ENCODE peak calls at places on chromosomes 2 and 18, in eight cellular contexts. W, V, B, Q, M, C, P and D are unnamed samples.

GRCh38 chr18:73848656-73849055 is 299.0 kb downstream of the FBXO15 start:
- DNase-seq in W (no peak), V (peak), B (no peak), Q (peak), M (peak), C (peak), P (no peak), D (peak)

GRCh38 chr2:6782523-6783061 is 83.1 kb downstream of the CMPK2 start:
- DNase-seq in W (no peak), V (no peak), B (no peak), Q (no peak), M (no peak), C (no peak), P (no peak), D (no peak)

GRCh38 chr18:9631814-9632496 is 17.6 kb upstream of the PPP4R1 start:
- DNase-seq in W (no peak), V (peak), B (no peak), Q (peak), M (peak), C (peak), P (no peak), D (peak)

GRCh38 chr18:58315739-58316215 is 271.8 kb downstream of the NEDD4L start:
- DNase-seq in W (no peak), V (peak), B (no peak), Q (no peak), M (no peak), C (no peak), P (no peak), D (no peak)

GRCh38 chr2:109545828-109546713 is 67.7 kb downstream of the SEPTIN10 start:
- DNase-seq in W (peak), V (peak), B (peak), Q (peak), M (peak), C (peak), P (no peak), D (peak)

GRCh38 chr2:25215948-25216679 is 47.7 kb upstream of the POMC start:
- DNase-seq in W (peak), V (no peak), B (peak), Q (no peak), M (no peak), C (no peak), P (peak), D (no peak)

GRCh38 chr2:10864888-10865551 is 46.7 kb upstream of the KCNF1 start:
- DNase-seq in W (no peak), V (no peak), B (no peak), Q (no peak), M (no peak), C (no peak), P (peak), D (no peak)

GRCh38 chr2:240872317-240873097 is 3.9 kb downstream of the AGXT start:
- DNase-seq in W (no peak), V (no peak), B (no peak), Q (no peak), M (no peak), C (no peak), P (peak), D (no peak)

GRCh38 chr2:48651127-48651526 is 33.5 kb downstream of the GTF2A1L start:
- DNase-seq in W (no peak), V (no peak), B (no peak), Q (peak), M (peak), C (peak), P (no peak), D (peak)

GRCh38 chr2:162014751-162015150 is 59.3 kb downstream of the DPP4 start:
- DNase-seq in W (no peak), V (no peak), B (no peak), Q (peak), M (no peak), C (no peak), P (no peak), D (no peak)

DNA sequence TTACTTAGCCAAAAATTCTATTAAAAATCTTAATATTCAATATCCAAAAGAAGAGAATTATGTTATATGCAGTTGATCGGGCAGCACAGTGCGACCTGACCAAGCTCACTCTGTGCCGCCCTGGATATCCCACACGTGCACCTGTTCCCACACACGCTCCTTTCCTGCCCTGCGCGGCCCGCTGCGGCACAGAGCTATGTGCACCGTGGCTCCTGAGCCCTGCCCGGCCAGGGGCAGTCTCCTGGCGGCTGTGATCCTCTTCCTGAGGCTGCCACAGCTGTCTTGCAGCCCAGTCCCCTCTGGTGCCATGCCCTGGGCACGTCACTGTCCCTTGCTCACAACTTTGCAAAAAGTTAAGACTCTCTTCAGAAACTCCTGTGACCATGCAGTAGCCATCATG is 29.3 kb downstream of the TRAPPC12 start:
- DNase-seq in W (no peak), V (no peak), B (no peak), Q (no peak), M (no peak), C (no peak), P (no peak), D (no peak)
- TF ChIP-seq CTCF in W (no peak), V (no peak), B (no peak), Q (no peak), M (no peak), C (no peak), P (no peak), D (no peak)

GRCh38 chr18:12352188-12352587 is 24.8 kb downstream of the AFG3L2 start:
- DNase-seq in W (no peak), V (no peak), B (no peak), Q (no peak), M (no peak), C (no peak), P (no peak), D (no peak)
- TF ChIP-seq CTCF in W (no peak), V (no peak), B (no peak), Q (no peak), M (no peak), C (no peak), P (no peak), D (no peak)

GRCh38 chr2:218980800-218981389 is 4.1 kb downstream of the FEV start:
- DNase-seq in W (no peak), V (no peak), B (no peak), Q (no peak), M (no peak), C (no peak), P (peak), D (no peak)

GRCh38 chr2:218983263-218983970 is 1.6 kb downstream of the FEV start:
- DNase-seq in W (no peak), V (no peak), B (no peak), Q (no peak), M (no peak), C (no peak), P (peak), D (no peak)

GRCh38 chr2:218979846-218980738 is 4.9 kb downstream of the FEV start:
- DNase-seq in W (peak), V (peak), B (peak), Q (peak), M (peak), C (peak), P (peak), D (no peak)

GRCh38 chr2:218982312-218983262 is 2.4 kb downstream of the FEV start:
- DNase-seq in W (peak), V (no peak), B (no peak), Q (no peak), M (no peak), C (no peak), P (peak), D (no peak)

DNA sequence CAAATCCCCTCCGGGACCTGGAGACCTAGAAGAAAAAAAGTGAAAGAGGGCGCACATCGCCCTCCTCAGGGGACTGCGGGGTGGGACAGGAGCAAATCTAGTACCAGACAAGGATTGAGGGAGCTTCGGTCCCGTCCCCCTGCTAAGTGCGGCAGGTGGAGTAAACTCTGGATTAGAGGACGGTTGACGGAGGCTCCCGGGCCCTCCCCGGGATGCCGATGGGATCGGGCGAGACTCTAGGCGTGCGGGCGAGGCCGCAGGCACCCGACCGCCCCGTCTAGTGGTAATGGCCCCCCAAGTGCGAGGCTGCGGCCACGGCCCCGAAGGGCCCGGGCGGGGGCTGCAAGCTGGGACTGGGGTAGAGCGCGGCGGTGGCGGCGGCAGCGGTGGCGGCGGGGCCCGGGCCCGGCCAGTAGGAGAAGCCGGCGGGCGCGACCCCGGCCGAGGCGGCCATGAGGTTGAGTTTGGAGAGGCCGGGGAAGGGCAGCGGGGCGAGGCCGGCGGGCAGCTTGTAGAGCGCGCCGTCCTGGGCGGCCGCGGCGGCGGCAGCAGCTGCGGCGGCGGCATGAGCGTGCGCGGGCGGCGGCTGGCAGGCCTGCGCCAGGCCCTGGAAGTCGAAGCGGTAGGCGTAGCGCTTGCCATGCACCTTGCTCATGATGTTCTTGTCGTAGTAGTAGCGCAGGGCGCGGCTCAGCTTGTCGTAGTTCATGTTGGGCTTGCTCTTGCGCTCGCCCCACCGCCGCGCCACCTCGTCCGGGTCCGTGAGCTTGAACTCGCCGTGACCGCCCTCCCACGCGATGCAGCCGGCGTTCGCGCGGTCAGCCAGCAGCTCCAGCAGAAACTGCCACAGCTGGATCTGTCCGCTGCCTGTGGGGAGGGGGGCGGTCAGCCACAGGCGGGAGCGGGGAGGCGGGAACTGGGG is 3.3 kb downstream of the FEV start:
- DNase-seq in W (peak), V (peak), B (peak), Q (peak), M (no peak), C (no peak), P (peak), D (no peak)
- TF ChIP-seq CTCF in W (no peak), V (no peak), B (no peak), Q (no peak), M (peak), C (peak), P (no peak), D (peak)

GRCh38 chr2:218555527-218555926 is 12.6 kb downstream of the USP37 start:
- DNase-seq in W (no peak), V (no peak), B (no peak), Q (no peak), M (no peak), C (no peak), P (no peak), D (no peak)
- TF ChIP-seq CTCF in W (no peak), V (no peak), B (no peak), Q (no peak), M (no peak), C (no peak), P (no peak), D (no peak)

GRCh38 chr2:23622466-23622865 is 237.5 kb downstream of the KLHL29 start:
- DNase-seq in W (no peak), V (no peak), B (no peak), Q (no peak), M (no peak), C (no peak), P (no peak), D (no peak)

GRCh38 chr2:23625726-23626125 is 240.7 kb downstream of the KLHL29 start:
- DNase-seq in W (no peak), V (no peak), B (no peak), Q (no peak), M (no peak), C (no peak), P (no peak), D (no peak)

GRCh38 chr2:23622966-23623665 is 238.1 kb downstream of the KLHL29 start:
- DNase-seq in W (no peak), V (no peak), B (no peak), Q (no peak), M (peak), C (no peak), P (no peak), D (no peak)

GRCh38 chr2:23624915-23625314 is 239.9 kb downstream of the KLHL29 start:
- DNase-seq in W (no peak), V (no peak), B (no peak), Q (no peak), M (no peak), C (no peak), P (no peak), D (no peak)

GRCh38 chr2:23624378-23624777 is 239.4 kb downstream of the KLHL29 start:
- DNase-seq in W (peak), V (no peak), B (no peak), Q (no peak), M (no peak), C (no peak), P (no peak), D (no peak)
- TF ChIP-seq CTCF in W (peak), V (peak), B (peak), Q (peak), M (peak), C (peak), P (no peak), D (peak)

GRCh38 chr2:238972146-238972445 is 124.2 kb downstream of the TWIST2 start:
- DNase-seq in W (no peak), V (no peak), B (no peak), Q (no peak), M (no peak), C (no peak), P (no peak), D (no peak)
- TF ChIP-seq CTCF in W (no peak), V (no peak), B (no peak), Q (no peak), M (no peak), C (no peak), P (no peak), D (no peak)